ENCODE peak calls at places on chromosome 4, in eight cellular contexts. One of them, this sample, is unnamed. For H3K4me1 and H3K27me3, the result is how much of the 10 kb centered on the place peaks cover.

GRCh38 chr4:153467154-153467896 is 1.2 kb downstream of the TMEM131L start:
- DNase-seq in GM23248: peak
- DNase-seq in left lung: peak
- DNase-seq in SJSA1: no peak
- DNase-seq in tibial nerve: no peak
- DNase-seq in neural progenitor cell: peak
- DNase-seq in adipocyte: peak
- DNase-seq in tibial artery: peak
- DNase-seq in this sample: no peak

GRCh38 chr4:158541506-158541905 is 19.8 kb downstream of the RXFP1 start:
- DNase-seq in GM23248: no peak
- DNase-seq in left lung: no peak
- DNase-seq in SJSA1: no peak
- DNase-seq in tibial nerve: no peak
- DNase-seq in neural progenitor cell: no peak
- DNase-seq in adipocyte: no peak
- DNase-seq in tibial artery: no peak
- DNase-seq in this sample: no peak

GRCh38 chr4:22508376-22508775 is 7.5 kb downstream of the ADGRA3 start:
- DNase-seq in GM23248: no peak
- DNase-seq in left lung: no peak
- DNase-seq in SJSA1: no peak
- DNase-seq in tibial nerve: no peak
- DNase-seq in neural progenitor cell: no peak
- DNase-seq in adipocyte: peak
- DNase-seq in tibial artery: no peak
- DNase-seq in this sample: no peak

GRCh38 chr4:80254114-80254513 is 12.3 kb upstream of the FGF5 start:
- DNase-seq in GM23248: no peak
- DNase-seq in left lung: no peak
- DNase-seq in SJSA1: no peak
- DNase-seq in tibial nerve: no peak
- DNase-seq in neural progenitor cell: no peak
- DNase-seq in adipocyte: no peak
- DNase-seq in tibial artery: no peak
- DNase-seq in this sample: no peak

GRCh38 chr4:48943387-48943786 is 36.8 kb upstream of the OCIAD2 start:
- DNase-seq in GM23248: no peak
- DNase-seq in left lung: no peak
- DNase-seq in SJSA1: no peak
- DNase-seq in tibial nerve: no peak
- DNase-seq in neural progenitor cell: no peak
- DNase-seq in adipocyte: no peak
- DNase-seq in tibial artery: no peak
- DNase-seq in this sample: no peak

GRCh38 chr4:53592128-53592527 is 842 bp upstream of the LNX1 start:
- DNase-seq in GM23248: no peak
- DNase-seq in left lung: no peak
- DNase-seq in SJSA1: no peak
- DNase-seq in tibial nerve: no peak
- DNase-seq in neural progenitor cell: no peak
- DNase-seq in adipocyte: no peak
- DNase-seq in tibial artery: no peak
- DNase-seq in this sample: no peak

GRCh38 chr4:96352051-96352517 is 512.2 kb downstream of the PDHA2 start:
- DNase-seq in GM23248: no peak
- DNase-seq in left lung: no peak
- DNase-seq in SJSA1: no peak
- DNase-seq in tibial nerve: no peak
- DNase-seq in neural progenitor cell: peak
- DNase-seq in adipocyte: peak
- DNase-seq in tibial artery: no peak
- DNase-seq in this sample: no peak

GRCh38 chr4:95516528-95517011 is 32.2 kb downstream of the UNC5C start:
- DNase-seq in GM23248: no peak
- DNase-seq in left lung: no peak
- DNase-seq in SJSA1: no peak
- DNase-seq in tibial nerve: no peak
- DNase-seq in neural progenitor cell: no peak
- DNase-seq in adipocyte: peak
- DNase-seq in tibial artery: no peak
- DNase-seq in this sample: no peak

GRCh38 chr4:127782025-127782274 is 172 bp upstream of the HSPA4L start:
- DNase-seq in GM23248: peak
- DNase-seq in left lung: peak
- DNase-seq in SJSA1: no peak
- DNase-seq in tibial nerve: peak
- DNase-seq in neural progenitor cell: peak
- DNase-seq in adipocyte: peak
- DNase-seq in tibial artery: peak
- DNase-seq in this sample: peak

GRCh38 chr4:95510145-95510544 is 38.6 kb downstream of the UNC5C start:
- DNase-seq in GM23248: peak
- DNase-seq in left lung: no peak
- DNase-seq in SJSA1: no peak
- DNase-seq in tibial nerve: peak
- DNase-seq in neural progenitor cell: peak
- DNase-seq in adipocyte: peak
- DNase-seq in tibial artery: no peak
- DNase-seq in this sample: no peak

GRCh38 chr4:76704133-76704881 is 193.6 kb downstream of the SOWAHB start:
- DNase-seq in GM23248: peak
- DNase-seq in left lung: no peak
- DNase-seq in SJSA1: peak
- DNase-seq in tibial nerve: no peak
- DNase-seq in neural progenitor cell: no peak
- DNase-seq in adipocyte: peak
- DNase-seq in tibial artery: no peak
- DNase-seq in this sample: no peak

GRCh38 chr4:147546341-147546740 is 65.4 kb downstream of the EDNRA start:
- DNase-seq in GM23248: peak
- DNase-seq in left lung: no peak
- DNase-seq in SJSA1: peak
- DNase-seq in tibial nerve: no peak
- DNase-seq in neural progenitor cell: no peak
- DNase-seq in adipocyte: peak
- DNase-seq in tibial artery: no peak
- DNase-seq in this sample: no peak

GRCh38 chr4:89024051-89024675 is 32.8 kb downstream of the FAM13A start:
- DNase-seq in GM23248: peak
- DNase-seq in left lung: no peak
- DNase-seq in SJSA1: peak
- DNase-seq in tibial nerve: peak
- DNase-seq in neural progenitor cell: peak
- DNase-seq in adipocyte: peak
- DNase-seq in tibial artery: peak
- DNase-seq in this sample: peak

GRCh38 chr4:152971053-152971452 is 34.9 kb downstream of the FHDC1 start:
- DNase-seq in GM23248: no peak
- DNase-seq in left lung: no peak
- DNase-seq in SJSA1: no peak
- DNase-seq in tibial nerve: no peak
- DNase-seq in neural progenitor cell: no peak
- DNase-seq in adipocyte: no peak
- DNase-seq in tibial artery: no peak
- DNase-seq in this sample: no peak

GRCh38 chr4:153154010-153154975 is 50.0 kb upstream of the TRIM2 start:
- DNase-seq in GM23248: peak
- DNase-seq in left lung: no peak
- DNase-seq in SJSA1: no peak
- DNase-seq in tibial nerve: no peak
- DNase-seq in neural progenitor cell: no peak
- DNase-seq in adipocyte: peak
- DNase-seq in tibial artery: no peak
- DNase-seq in this sample: no peak

GRCh38 chr4:170853422-170854021 is 763.8 kb upstream of the AADAT start:
- DNase-seq in GM23248: peak
- DNase-seq in left lung: peak
- DNase-seq in SJSA1: peak
- DNase-seq in tibial nerve: peak
- DNase-seq in neural progenitor cell: peak
- DNase-seq in adipocyte: peak
- DNase-seq in tibial artery: no peak
- DNase-seq in this sample: no peak

GRCh38 chr4:142035556-142035955 is 399.2 kb downstream of the IL15 start:
- DNase-seq in GM23248: peak
- DNase-seq in left lung: no peak
- DNase-seq in SJSA1: no peak
- DNase-seq in tibial nerve: no peak
- DNase-seq in neural progenitor cell: no peak
- DNase-seq in adipocyte: no peak
- DNase-seq in tibial artery: no peak
- DNase-seq in this sample: no peak

GRCh38 chr4:57119054-57119651 is 9.0 kb upstream of the IGFBP7 start:
- DNase-seq in GM23248: peak
- DNase-seq in left lung: peak
- DNase-seq in SJSA1: peak
- DNase-seq in tibial nerve: peak
- DNase-seq in neural progenitor cell: peak
- DNase-seq in adipocyte: peak
- DNase-seq in tibial artery: peak
- DNase-seq in this sample: peak

GRCh38 chr4:185718578-185719492 is 93.2 kb downstream of the SORBS2 start:
- DNase-seq in GM23248: no peak
- DNase-seq in left lung: no peak
- DNase-seq in SJSA1: no peak
- DNase-seq in tibial nerve: no peak
- DNase-seq in neural progenitor cell: no peak
- DNase-seq in adipocyte: no peak
- DNase-seq in tibial artery: no peak
- DNase-seq in this sample: no peak
- H3K4me1 ChIP-seq in GM23248: under half
- H3K4me1 ChIP-seq in left lung: under half
- H3K4me1 ChIP-seq in SJSA1: under half
- H3K4me1 ChIP-seq in tibial nerve: under half
- H3K4me1 ChIP-seq in neural progenitor cell: under half
- H3K4me1 ChIP-seq in adipocyte: under half
- H3K4me1 ChIP-seq in tibial artery: under half
- H3K4me1 ChIP-seq in this sample: half or more

GRCh38 chr4:169167958-169168357 is 102.8 kb downstream of the SH3RF1 start:
- DNase-seq in GM23248: no peak
- DNase-seq in left lung: no peak
- DNase-seq in SJSA1: no peak
- DNase-seq in tibial nerve: no peak
- DNase-seq in neural progenitor cell: no peak
- DNase-seq in adipocyte: no peak
- DNase-seq in tibial artery: no peak
- DNase-seq in this sample: no peak
- H3K4me3 ChIP-seq in GM23248: no peak
- H3K4me3 ChIP-seq in left lung: no peak
- H3K4me3 ChIP-seq in SJSA1: no peak
- H3K4me3 ChIP-seq in tibial nerve: no peak
- H3K4me3 ChIP-seq in neural progenitor cell: no peak
- H3K4me3 ChIP-seq in adipocyte: no peak
- H3K4me3 ChIP-seq in tibial artery: no peak
- H3K4me3 ChIP-seq in this sample: no peak

GRCh38 chr4:51895158-51895557 is 52.2 kb downstream of the DCUN1D4 start:
- DNase-seq in GM23248: no peak
- DNase-seq in left lung: no peak
- DNase-seq in SJSA1: no peak
- DNase-seq in tibial nerve: no peak
- DNase-seq in neural progenitor cell: no peak
- DNase-seq in adipocyte: no peak
- DNase-seq in tibial artery: no peak
- DNase-seq in this sample: no peak
- H3K27me3 ChIP-seq in GM23248: under half
- H3K27me3 ChIP-seq in left lung: under half
- H3K27me3 ChIP-seq in SJSA1: under half
- H3K27me3 ChIP-seq in tibial nerve: under half
- H3K27me3 ChIP-seq in neural progenitor cell: under half
- H3K27me3 ChIP-seq in adipocyte: under half
- H3K27me3 ChIP-seq in tibial artery: under half
- H3K27me3 ChIP-seq in this sample: under half

GRCh38 chr4:15654556-15655222 is 468 bp downstream of the FBXL5 start:
- DNase-seq in GM23248: peak
- DNase-seq in left lung: peak
- DNase-seq in SJSA1: peak
- DNase-seq in tibial nerve: peak
- DNase-seq in neural progenitor cell: peak
- DNase-seq in adipocyte: peak
- DNase-seq in tibial artery: peak
- DNase-seq in this sample: no peak
- H3K4me1 ChIP-seq in GM23248: under half
- H3K4me1 ChIP-seq in left lung: under half
- H3K4me1 ChIP-seq in SJSA1: under half
- H3K4me1 ChIP-seq in tibial nerve: under half
- H3K4me1 ChIP-seq in neural progenitor cell: under half
- H3K4me1 ChIP-seq in adipocyte: half or more
- H3K4me1 ChIP-seq in tibial artery: under half
- H3K4me1 ChIP-seq in this sample: under half

GRCh38 chr4:173526034-173526482 is 4.0 kb downstream of the HAND2 start:
- DNase-seq in GM23248: peak
- DNase-seq in left lung: no peak
- DNase-seq in SJSA1: no peak
- DNase-seq in tibial nerve: no peak
- DNase-seq in neural progenitor cell: peak
- DNase-seq in adipocyte: peak
- DNase-seq in tibial artery: no peak
- DNase-seq in this sample: no peak
- H3K4me3 ChIP-seq in GM23248: peak
- H3K4me3 ChIP-seq in left lung: no peak
- H3K4me3 ChIP-seq in SJSA1: no peak
- H3K4me3 ChIP-seq in tibial nerve: no peak
- H3K4me3 ChIP-seq in neural progenitor cell: no peak
- H3K4me3 ChIP-seq in adipocyte: peak
- H3K4me3 ChIP-seq in tibial artery: peak
- H3K4me3 ChIP-seq in this sample: peak

DNA sequence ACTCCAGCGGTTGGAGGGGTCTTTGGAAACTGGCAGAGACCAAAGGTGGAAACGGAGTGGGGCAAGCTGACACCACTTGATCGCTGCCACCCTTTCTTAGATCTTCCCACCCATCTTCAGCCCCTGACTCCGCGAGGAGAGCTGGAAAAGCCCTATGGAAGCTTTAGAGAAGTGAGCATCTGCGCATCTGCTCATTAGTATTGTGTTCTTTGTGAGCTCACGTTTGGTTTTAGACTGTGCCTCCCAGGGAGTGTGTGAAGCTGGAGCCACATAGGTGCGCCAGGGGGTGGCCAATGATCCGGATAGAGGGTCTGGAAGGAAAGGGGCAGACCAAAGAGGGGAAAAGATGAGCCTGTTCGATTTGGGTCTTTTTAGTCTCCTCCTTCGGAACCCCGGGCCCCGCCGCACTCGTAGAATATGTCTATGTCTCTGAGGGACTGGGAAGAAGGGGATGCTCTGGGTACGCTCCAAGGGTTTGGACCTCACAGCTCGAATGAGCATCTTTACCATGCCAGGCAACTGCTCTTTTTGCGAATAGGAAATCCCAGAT is 564 bp upstream of the DKK2 start:
- DNase-seq in GM23248: peak
- DNase-seq in left lung: no peak
- DNase-seq in SJSA1: peak
- DNase-seq in tibial nerve: no peak
- DNase-seq in neural progenitor cell: peak
- DNase-seq in adipocyte: peak
- DNase-seq in tibial artery: no peak
- DNase-seq in this sample: no peak
- H3K27me3 ChIP-seq in GM23248: under half
- H3K27me3 ChIP-seq in left lung: half or more
- H3K27me3 ChIP-seq in SJSA1: under half
- H3K27me3 ChIP-seq in tibial nerve: under half
- H3K27me3 ChIP-seq in neural progenitor cell: half or more
- H3K27me3 ChIP-seq in adipocyte: half or more
- H3K27me3 ChIP-seq in tibial artery: under half
- H3K27me3 ChIP-seq in this sample: under half